ENCODE peak calls at places on chromosomes 13 and 19, in six cellular contexts. H is CD4-positive, alpha-beta T cell; Q is mucosa of descending colon; I is right lobe of liver; U is bronchial epithelial cell; X is neural crest cell. R is an unnamed sample.

GRCh38 chr19:51338563-51339312 is 3.2 kb downstream of the VSIG10L start:
- DNase-seq in H (peak; percentile 77), Q (peak; percentile 91), I (peak; percentile 89), U (peak; percentile 53), X (peak; percentile 81), R (peak; percentile 89)

GRCh38 chr13:37132211-37132610 is 26.7 kb upstream of the CSNK1A1L start:
- DNase-seq in H (no peak), Q (no peak), I (no peak), U (no peak), X (no peak), R (no peak)

GRCh38 chr19:13277104-13277809 is 127.0 kb downstream of the IER2 start:
- DNase-seq in H (peak; percentile 47), Q (peak; percentile 63), I (no peak), U (peak; percentile 66), X (peak; percentile 64), R (no peak)

GRCh38 chr13:50370303-50370950 is 355.2 kb downstream of the KCNRG start:
- DNase-seq in H (no peak), Q (no peak), I (no peak), U (no peak), X (no peak), R (no peak)

GRCh38 chr13:106063591-106064308 is 471.7 kb downstream of the EFNB2 start:
- DNase-seq in H (no peak), Q (no peak), I (no peak), U (peak; percentile 66), X (no peak), R (no peak)

GRCh38 chr13:78786399-78786879 is 127.5 kb upstream of the OBI1 start:
- DNase-seq in H (no peak), Q (no peak), I (no peak), U (no peak), X (no peak), R (no peak)

GRCh38 chr13:41244555-41244954 is 18.8 kb downstream of the MTRF1 start:
- DNase-seq in H (no peak), Q (no peak), I (no peak), U (peak; percentile 69), X (no peak), R (no peak)

GRCh38 chr19:16627194-16627927 is 643 bp downstream of the MED26 start:
- DNase-seq in H (no peak), Q (no peak), I (peak; percentile 64), U (no peak), X (peak; percentile 5), R (peak; percentile 73)

GRCh38 chr19:47093841-47094240 is 19.7 kb downstream of the ZC3H4 start:
- DNase-seq in H (no peak), Q (no peak), I (no peak), U (no peak), X (no peak), R (no peak)

GRCh38 chr19:33781996-33782395 is 14.7 kb upstream of the KCTD15 start:
- DNase-seq in H (no peak), Q (no peak), I (no peak), U (no peak), X (no peak), R (no peak)

GRCh38 chr13:39297664-39298171 is 259.5 kb downstream of the NHLRC3 start:
- DNase-seq in H (no peak), Q (no peak), I (no peak), U (no peak), X (no peak), R (no peak)

DNA sequence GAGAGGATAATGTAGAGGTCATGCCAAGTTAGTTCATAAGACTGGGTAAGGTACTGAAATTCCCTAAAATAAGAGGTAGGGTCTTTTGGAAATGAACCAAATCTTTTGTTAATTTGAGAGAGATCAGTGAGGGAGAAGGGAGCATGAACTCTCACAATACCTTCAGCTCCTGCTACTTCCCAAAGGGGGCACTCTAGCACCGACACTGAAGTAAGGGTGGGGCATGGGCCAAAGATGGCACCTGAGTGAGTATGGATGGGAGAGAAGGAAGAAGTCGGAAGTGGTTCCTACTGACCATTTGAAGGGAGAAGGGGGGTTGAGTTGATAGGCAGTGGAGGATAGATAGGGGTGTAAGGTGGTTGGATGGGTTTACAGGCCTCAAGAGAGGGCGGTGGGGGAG is 86.6 kb downstream of the ZNF737 start:
- DNase-seq in H (no peak), Q (no peak), I (no peak), U (no peak), X (no peak), R (no peak)
- TF ChIP-seq CTCF in H (no peak), Q (no peak), I (no peak), U (no peak), X (no peak), R (no peak)

DNA sequence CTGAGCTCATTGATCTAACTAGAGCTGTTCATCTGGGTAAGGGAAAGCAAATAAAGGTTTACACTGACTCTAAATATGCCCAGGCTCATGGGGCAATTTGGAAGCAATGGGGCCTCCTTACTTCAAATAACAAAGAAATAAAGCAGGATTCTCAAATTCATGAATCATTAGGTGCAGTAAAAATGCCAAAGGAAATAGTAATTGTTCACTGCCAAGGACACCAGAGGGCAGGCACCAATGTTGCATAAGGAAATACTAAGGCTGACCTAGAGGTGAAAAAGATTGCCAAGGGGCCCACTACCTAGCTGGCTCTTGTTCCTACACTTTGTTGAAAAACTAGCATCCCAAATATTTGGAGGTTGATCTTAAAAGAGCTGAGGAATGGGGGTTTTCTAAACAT is 1686.7 kb upstream of the MIR17HG start:
- DNase-seq in H (no peak), Q (no peak), I (no peak), U (peak; percentile 33), X (no peak), R (no peak)
- TF ChIP-seq CTCF in H (no peak), Q (no peak), I (no peak), U (no peak), X (no peak), R (no peak)

GRCh38 chr19:48630289-48631036 is 6.7 kb downstream of the DBP start:
- DNase-seq in H (no peak), Q (peak; percentile 81), I (peak; percentile 78), U (no peak), X (no peak), R (no peak)
- TF ChIP-seq CTCF in H (no peak), Q (no peak), I (no peak), U (no peak), X (no peak), R (peak; percentile 15)

DNA sequence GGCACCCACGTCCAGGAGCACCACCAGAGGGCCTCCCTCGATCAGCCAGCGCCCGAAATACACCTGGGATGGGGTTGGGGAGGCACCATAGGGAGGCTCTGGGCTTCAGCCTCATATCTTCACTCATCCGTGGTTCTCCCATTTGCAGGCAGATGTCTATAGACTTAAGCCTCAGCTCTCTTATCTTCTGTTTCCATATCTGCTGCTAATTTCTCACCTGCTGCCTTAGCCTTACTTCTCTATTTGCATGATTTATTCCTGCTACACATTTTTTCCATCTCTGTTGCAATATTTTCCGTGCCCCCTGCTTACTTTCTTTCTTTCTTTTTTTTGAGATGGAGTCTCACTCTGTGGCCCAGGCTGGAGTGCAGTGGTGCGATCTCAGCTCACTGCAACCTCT is 5.8 kb downstream of the GYS1 start:
- DNase-seq in H (no peak), Q (no peak), I (no peak), U (no peak), X (no peak), R (no peak)
- TF ChIP-seq CTCF in H (no peak), Q (no peak), I (no peak), U (no peak), X (no peak), R (no peak)

DNA sequence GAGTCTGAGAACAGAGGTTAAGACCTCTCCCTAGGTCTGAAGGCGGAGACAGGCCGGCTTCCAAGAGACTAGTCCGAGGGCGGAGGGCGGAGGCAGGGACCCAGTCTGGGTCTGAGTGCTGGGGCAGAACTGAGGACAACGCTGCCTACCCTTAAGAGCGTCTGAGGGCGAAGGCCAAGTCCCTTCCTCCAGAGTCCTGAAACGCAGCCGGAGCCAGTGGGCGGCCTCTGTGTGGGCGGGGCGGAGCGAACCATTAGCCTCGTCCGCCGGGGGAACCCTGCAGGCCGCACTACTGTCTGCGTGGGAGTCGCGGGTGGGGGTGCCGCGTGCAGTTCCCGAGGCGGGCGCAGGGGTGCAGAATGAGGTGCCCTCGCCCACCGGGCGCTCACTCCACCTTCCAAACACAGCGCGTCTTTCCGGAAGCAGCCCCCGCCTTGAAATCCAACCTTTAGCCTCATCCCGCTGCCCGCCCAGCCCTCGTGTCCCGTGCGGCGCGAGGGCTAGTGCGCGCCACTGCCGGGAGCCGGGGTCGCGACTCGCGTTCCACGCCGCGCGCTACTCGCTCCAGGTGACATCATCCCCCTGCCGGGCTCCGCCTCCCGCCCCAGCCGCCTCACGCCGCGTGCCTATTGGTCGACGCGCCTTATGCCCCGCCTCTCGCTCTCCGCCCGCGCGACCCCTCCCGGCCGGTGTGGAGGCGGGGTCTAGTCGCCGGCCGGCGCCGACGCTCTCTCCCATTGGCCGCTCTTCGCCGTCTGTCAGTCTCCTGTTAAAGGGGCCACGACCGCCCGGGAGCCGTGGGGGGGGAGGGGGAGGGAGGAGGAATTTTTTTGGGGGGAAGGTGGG is at the start of gene C19orf73:
- DNase-seq in H (peak; percentile 91), Q (peak; percentile 97), I (peak; percentile 97), U (peak; percentile 67), X (peak; percentile 88), R (peak; percentile 97)
- TF ChIP-seq CTCF in H (peak; percentile 46), Q (no peak), I (peak; percentile 13), U (peak; percentile 19), X (no peak), R (peak; percentile 38)

GRCh38 chr13:26132756-26133155 is 80.9 kb upstream of the SHISA2 start:
- DNase-seq in H (no peak), Q (no peak), I (no peak), U (peak; percentile 1), X (no peak), R (no peak)
- TF ChIP-seq CTCF in H (no peak), Q (no peak), I (no peak), U (no peak), X (no peak), R (no peak)

R was measured in type B pancreatic cell.